ENCODE peak calls at places on chromosomes 2 and 18, in seven cellular contexts. J is left ventricle myocardium inferior, R is lower lobe of right lung, A is psoas muscle, D is thoracic aorta, H is mammary epithelial cell, E is tibial artery. O is an unnamed sample. For H3K4me1, the result is how much of the 10 kb centered on the place peaks cover.

GRCh38 chr18:59697236-59697932 is at the start of gene CCBE1:
- DNase-seq in E (peak), H (peak), A (peak), R (peak), J (peak), D (no peak), O (peak)

GRCh38 chr2:88738271-88738670 is 46.8 kb downstream of the RPIA start:
- DNase-seq in A (no peak), R (no peak), H (no peak), J (no peak), D (no peak), E (no peak), O (no peak)

GRCh38 chr2:60309326-60309725 is 244.1 kb downstream of the BCL11A start:
- DNase-seq in J (no peak), H (no peak), E (no peak), R (no peak), D (no peak), A (no peak), O (no peak)

GRCh38 chr2:10921525-10921924 is 9.8 kb downstream of the KCNF1 start:
- DNase-seq in H (no peak), E (peak), J (no peak), R (no peak), A (no peak), D (no peak), O (no peak)

GRCh38 chr2:205889073-205889472 is 196.9 kb downstream of the INO80D start:
- DNase-seq in R (no peak), D (no peak), A (no peak), H (peak), E (no peak), J (no peak), O (no peak)

GRCh38 chr2:63589148-63589972 is 597 bp downstream of the MDH1 start:
- DNase-seq in E (no peak), J (no peak), D (no peak), R (no peak), A (no peak), H (no peak), O (no peak)

GRCh38 chr2:41821167-41821566 is 226.7 kb upstream of the PKDCC start:
- DNase-seq in H (no peak), J (no peak), R (no peak), D (no peak), E (no peak), A (no peak), O (no peak)

GRCh38 chr18:70072678-70073077 is 125.0 kb upstream of the CD226 start:
- DNase-seq in J (no peak), D (no peak), H (peak), R (no peak), A (no peak), E (no peak), O (no peak)

GRCh38 chr2:62412347-62412742 is 93.7 kb downstream of the TMEM17 start:
- DNase-seq in A (no peak), R (no peak), J (no peak), D (no peak), E (no peak), H (peak), O (no peak)

GRCh38 chr2:239597216-239597615 is 196.4 kb upstream of the HDAC4 start:
- DNase-seq in E (peak), D (no peak), A (peak), J (no peak), R (peak), H (no peak), O (no peak)

GRCh38 chr2:158738363-158738762 is 56.8 kb upstream of the DAPL1 start:
- DNase-seq in J (no peak), D (no peak), E (no peak), A (no peak), R (no peak), H (no peak), O (no peak)

GRCh38 chr2:69083126-69083733 is 70.3 kb downstream of the ANTXR1 start:
- DNase-seq in J (no peak), E (no peak), R (no peak), A (no peak), D (no peak), H (peak), O (peak)

GRCh38 chr2:160039166-160039903 is 23.1 kb downstream of the PLA2R1 start:
- DNase-seq in D (no peak), E (peak), J (no peak), A (no peak), H (peak), R (no peak), O (no peak)

GRCh38 chr2:207935991-207936370 is 89.3 kb downstream of the PLEKHM3 start:
- DNase-seq in J (no peak), R (no peak), H (no peak), A (no peak), E (no peak), D (no peak), O (no peak)

GRCh38 chr18:79792988-79793355 is 4.8 kb upstream of the KCNG2 start:
- DNase-seq in J (no peak), H (no peak), D (no peak), R (peak), A (peak), E (no peak), O (no peak)

GRCh38 chr18:66495844-66496243 is 108.0 kb downstream of the CDH19 start:
- DNase-seq in R (peak), A (peak), H (peak), J (peak), D (no peak), E (no peak), O (peak)

GRCh38 chr2:131037398-131038257 is 55.6 kb downstream of the FAM168B start:
- DNase-seq in A (no peak), D (no peak), E (no peak), H (no peak), R (no peak), J (no peak), O (no peak)

GRCh38 chr18:79612291-79613108 is 67.1 kb upstream of the CTDP1 start:
- DNase-seq in A (peak), R (peak), D (no peak), E (peak), H (no peak), J (no peak), O (no peak)

GRCh38 chr2:223102040-223102899 is 50.3 kb downstream of the KCNE4 start:
- DNase-seq in D (no peak), H (no peak), J (no peak), E (no peak), A (no peak), R (no peak), O (no peak)
- TF ChIP-seq CTCF in D (no peak), H (no peak), J (no peak), E (no peak), A (no peak), R (no peak), O (no peak)

GRCh38 chr18:36301884-36302283 is 4.4 kb downstream of the FHOD3 start:
- DNase-seq in R (no peak), A (no peak), H (no peak), J (no peak), E (no peak), D (no peak), O (no peak)
- H3K27ac ChIP-seq in R (no peak), A (peak), H (no peak), J (peak), E (no peak), D (no peak), O (no peak)

GRCh38 chr2:65351234-65351947 is 81.0 kb downstream of the SPRED2 start:
- DNase-seq in A (no peak), R (no peak), E (peak), H (no peak), J (no peak), D (no peak), O (no peak)

GRCh38 chr2:65350714-65351113 is 81.7 kb downstream of the SPRED2 start:
- DNase-seq in H (no peak), R (no peak), E (no peak), A (no peak), D (no peak), J (no peak), O (no peak)

GRCh38 chr2:65351948-65352595 is 80.3 kb downstream of the SPRED2 start:
- DNase-seq in E (no peak), J (no peak), H (no peak), A (no peak), R (no peak), D (no peak), O (no peak)

GRCh38 chr2:65347913-65348312 is 84.5 kb downstream of the SPRED2 start:
- DNase-seq in E (no peak), A (no peak), J (no peak), H (no peak), R (no peak), D (no peak), O (no peak)

GRCh38 chr2:65349863-65350262 is 82.5 kb downstream of the SPRED2 start:
- DNase-seq in J (peak), R (peak), H (peak), A (no peak), E (no peak), D (no peak), O (peak)
- H3K4me1 ChIP-seq in J (half or more), R (half or more), H (under half), A (under half), E (under half), D (under half), O (under half)

GRCh38 chr2:27133905-27134780 is at the start of gene PREB:
- DNase-seq in R (peak), D (peak), H (peak), E (peak), A (peak), J (peak), O (peak)
- TF ChIP-seq CTCF in R (peak), D (no peak), H (no peak), E (no peak), A (no peak), J (no peak), O (no peak)